ENCODE peak calls at places on chromosomes 16 and 17, in nine cellular contexts. V is stimulated activated CD4-positive, alpha-beta T cell treated with anti-CD3 and anti-CD28 coated beads, Interleukin-1b, Interleukin-23, amount 100 ng/mL, for 24 hours; J is neural progenitor cell; L is EL; Q is osteocyte; S is HT1080; F is pons; B is stimulated activated CD8-positive, alpha-beta memory T cell treated with anti-CD3 and anti-CD28 coated beads, Interleukin-2, amount 100 ng/mL, for 48 hours; W is C1 segment of cervical spinal cord. P is an unnamed sample.

GRCh38 chr16:69301861-69302260 is 9.3 kb upstream of the VPS4A start:
- DNase-seq in V (no peak), J (no peak), L (no peak), Q (peak; percentile 38), S (no peak), F (no peak), B (no peak), W (no peak), P (no peak)

GRCh38 chr17:64083571-64084085 is 46.3 kb downstream of the ERN1 start:
- DNase-seq in V (no peak), J (no peak), L (no peak), Q (no peak), S (no peak), F (no peak), B (no peak), W (no peak), P (no peak)

GRCh38 chr17:45042346-45043120 is 8.9 kb downstream of the DCAKD start:
- DNase-seq in V (no peak), J (no peak), L (no peak), Q (no peak), S (no peak), F (no peak), B (no peak), W (no peak), P (no peak)

GRCh38 chr17:46894476-46895151 is 28.3 kb upstream of the GOSR2 start:
- DNase-seq in V (no peak), J (peak; percentile 39), L (no peak), Q (no peak), S (no peak), F (no peak), B (no peak), W (no peak), P (no peak)

GRCh38 chr16:58419241-58420012 is 27.2 kb downstream of the GINS3 start:
- DNase-seq in V (no peak), J (peak; percentile 84), L (no peak), Q (no peak), S (no peak), F (no peak), B (no peak), W (no peak), P (no peak)

GRCh38 chr16:57938936-57939871 is 31.7 kb downstream of the CNGB1 start:
- DNase-seq in V (no peak), J (no peak), L (peak; percentile 80), Q (no peak), S (peak; percentile 79), F (peak; percentile 12), B (no peak), W (peak; percentile 35), P (no peak)

GRCh38 chr16:80034948-80035700 is 434.6 kb upstream of the MAF start:
- DNase-seq in V (no peak), J (no peak), L (no peak), Q (no peak), S (peak; percentile 11), F (no peak), B (no peak), W (no peak), P (no peak)

GRCh38 chr16:77775911-77776909 is 12.2 kb upstream of the VAT1L start:
- DNase-seq in V (no peak), J (no peak), L (peak; percentile 8), Q (no peak), S (no peak), F (no peak), B (no peak), W (no peak), P (no peak)

GRCh38 chr16:86768999-86769398 is 190.7 kb downstream of the FOXL1 start:
- DNase-seq in V (no peak), J (no peak), L (peak; percentile 25), Q (no peak), S (no peak), F (no peak), B (no peak), W (no peak), P (no peak)

GRCh38 chr16:56931253-56931768 is 631 bp upstream of the HERPUD1 start:
- DNase-seq in V (no peak), J (peak; percentile 49), L (no peak), Q (no peak), S (peak; percentile 10), F (no peak), B (peak; percentile 33), W (no peak), P (no peak)

GRCh38 chr16:74836111-74836671 is 61.6 kb upstream of the FA2H start:
- DNase-seq in V (no peak), J (no peak), L (no peak), Q (no peak), S (no peak), F (no peak), B (no peak), W (no peak), P (no peak)

GRCh38 chr17:29177871-29178749 is 2.1 kb downstream of the MYO18A start:
- DNase-seq in V (no peak), J (no peak), L (no peak), Q (no peak), S (no peak), F (no peak), B (no peak), W (no peak), P (no peak)

GRCh38 chr16:77918792-77919707 is 103.3 kb upstream of the CLEC3A start:
- DNase-seq in V (no peak), J (no peak), L (no peak), Q (no peak), S (no peak), F (no peak), B (no peak), W (no peak), P (no peak)

GRCh38 chr17:2094891-2095535 is 40.1 kb downstream of the HIC1 start:
- DNase-seq in V (no peak), J (peak; percentile 56), L (no peak), Q (no peak), S (no peak), F (peak; percentile 37), B (no peak), W (peak; percentile 35), P (no peak)

GRCh38 chr16:30052671-30053372 is 12.7 kb upstream of the ALDOA start:
- DNase-seq in V (peak; percentile 92), J (peak; percentile 95), L (peak; percentile 92), Q (peak; percentile 97), S (peak; percentile 91), F (peak; percentile 54), B (peak; percentile 94), W (peak; percentile 89), P (peak; percentile 95)

GRCh38 chr16:27313422-27314160 is at the start of gene IL4R:
- DNase-seq in V (peak; percentile 75), J (peak; percentile 73), L (peak; percentile 73), Q (no peak), S (peak; percentile 40), F (peak; percentile 7), B (peak; percentile 75), W (peak; percentile 42), P (peak; percentile 42)

GRCh38 chr17:8413321-8413720 is 15.7 kb upstream of the RNF222 start:
- DNase-seq in V (no peak), J (no peak), L (no peak), Q (no peak), S (no peak), F (no peak), B (no peak), W (no peak), P (no peak)

GRCh38 chr17:1769826-1770477 is 8.1 kb downstream of the SERPINF1 start:
- DNase-seq in V (no peak), J (no peak), L (no peak), Q (no peak), S (no peak), F (no peak), B (no peak), W (no peak), P (no peak)

GRCh38 chr17:82871056-82871775 is 31.4 kb upstream of the ZNF750 start:
- DNase-seq in V (no peak), J (no peak), L (no peak), Q (no peak), S (no peak), F (no peak), B (no peak), W (no peak), P (no peak)

GRCh38 chr17:39812466-39812865 is 51.6 kb downstream of the IKZF3 start:
- DNase-seq in V (no peak), J (no peak), L (no peak), Q (no peak), S (no peak), F (no peak), B (no peak), W (no peak), P (no peak)

GRCh38 chr17:60398227-60398959 is 6.5 kb upstream of the USP32 start:
- DNase-seq in V (no peak), J (no peak), L (no peak), Q (no peak), S (no peak), F (peak; percentile 66), B (no peak), W (no peak), P (no peak)

GRCh38 chr17:77609553-77610517 is 348.7 kb upstream of the TNRC6C start:
- DNase-seq in V (peak; percentile 43), J (no peak), L (peak; percentile 13), Q (peak; percentile 66), S (no peak), F (peak; percentile 24), B (peak; percentile 36), W (no peak), P (no peak)

GRCh38 chr17:6496116-6496481 is 51.8 kb downstream of the PIMREG start:
- DNase-seq in V (peak; percentile 10), J (peak; percentile 63), L (no peak), Q (no peak), S (no peak), F (no peak), B (no peak), W (no peak), P (no peak)

GRCh38 chr17:82985973-82986372 is 93.4 kb upstream of the METRNL start:
- DNase-seq in V (peak; percentile 25), J (peak; percentile 71), L (no peak), Q (no peak), S (peak; percentile 62), F (no peak), B (peak; percentile 37), W (no peak), P (no peak)

P was measured in HL-60.